ENCODE peak calls at places on chromosomes 3 and 15, in four cellular contexts. One of them, this sample, is unnamed.

GRCh38 chr3:153463895-153464294 is 301.9 kb downstream of the RAP2B start:
- DNase-seq in neural progenitor cell: no peak
- DNase-seq in cardiac muscle cell: no peak
- DNase-seq in lower lobe of right lung: no peak
- DNase-seq in this sample: no peak

GRCh38 chr15:94532226-94532625 is 300.9 kb downstream of the MCTP2 start:
- DNase-seq in neural progenitor cell: no peak
- DNase-seq in cardiac muscle cell: no peak
- DNase-seq in lower lobe of right lung: no peak
- DNase-seq in this sample: no peak

GRCh38 chr15:48233246-48233645 is 27.1 kb downstream of the SLC12A1 start:
- DNase-seq in neural progenitor cell: no peak
- DNase-seq in cardiac muscle cell: no peak
- DNase-seq in lower lobe of right lung: no peak
- DNase-seq in this sample: no peak

GRCh38 chr3:5479229-5479799 is 291.8 kb downstream of the EDEM1 start:
- DNase-seq in neural progenitor cell: no peak
- DNase-seq in cardiac muscle cell: no peak
- DNase-seq in lower lobe of right lung: no peak
- DNase-seq in this sample: no peak

GRCh38 chr15:92492556-92492955 is 98.9 kb downstream of the ST8SIA2 start:
- DNase-seq in neural progenitor cell: no peak
- DNase-seq in cardiac muscle cell: no peak
- DNase-seq in lower lobe of right lung: no peak
- DNase-seq in this sample: no peak

GRCh38 chr3:48918388-48919214 is at the start of gene ARIH2:
- DNase-seq in neural progenitor cell: peak
- DNase-seq in cardiac muscle cell: peak
- DNase-seq in lower lobe of right lung: peak
- DNase-seq in this sample: peak

GRCh38 chr3:89059201-89059600 is 48.2 kb upstream of the EPHA3 start:
- DNase-seq in neural progenitor cell: no peak
- DNase-seq in cardiac muscle cell: peak
- DNase-seq in lower lobe of right lung: peak
- DNase-seq in this sample: no peak

GRCh38 chr15:64751464-64751863 is 23.9 kb downstream of the RBPMS2 start:
- DNase-seq in neural progenitor cell: peak
- DNase-seq in cardiac muscle cell: no peak
- DNase-seq in lower lobe of right lung: no peak
- DNase-seq in this sample: no peak

GRCh38 chr3:157333551-157333991 is 103.1 kb upstream of the PTX3 start:
- DNase-seq in neural progenitor cell: no peak
- DNase-seq in cardiac muscle cell: peak
- DNase-seq in lower lobe of right lung: no peak
- DNase-seq in this sample: no peak

GRCh38 chr3:1380926-1381646 is 288.3 kb downstream of the CNTN6 start:
- DNase-seq in neural progenitor cell: no peak
- DNase-seq in cardiac muscle cell: no peak
- DNase-seq in lower lobe of right lung: no peak
- DNase-seq in this sample: no peak

GRCh38 chr3:175980731-175981130 is 1121.6 kb downstream of the NAALADL2 start:
- DNase-seq in neural progenitor cell: no peak
- DNase-seq in cardiac muscle cell: no peak
- DNase-seq in lower lobe of right lung: no peak
- DNase-seq in this sample: no peak

GRCh38 chr3:177597325-177598109 is 400.2 kb upstream of the TBL1XR1 start:
- DNase-seq in neural progenitor cell: no peak
- DNase-seq in cardiac muscle cell: peak
- DNase-seq in lower lobe of right lung: no peak
- DNase-seq in this sample: no peak

GRCh38 chr3:130276203-130276803 is 69.2 kb upstream of the COL6A5 start:
- DNase-seq in neural progenitor cell: peak
- DNase-seq in cardiac muscle cell: peak
- DNase-seq in lower lobe of right lung: no peak
- DNase-seq in this sample: no peak

GRCh38 chr3:133401374-133402135 is 1.7 kb downstream of the BFSP2 start:
- DNase-seq in neural progenitor cell: no peak
- DNase-seq in cardiac muscle cell: peak
- DNase-seq in lower lobe of right lung: no peak
- DNase-seq in this sample: no peak

GRCh38 chr3:122754867-122755835 is 38.5 kb downstream of the HSPBAP1 start:
- DNase-seq in neural progenitor cell: peak
- DNase-seq in cardiac muscle cell: peak
- DNase-seq in lower lobe of right lung: no peak
- DNase-seq in this sample: no peak

GRCh38 chr3:145801699-145802098 is 359.3 kb downstream of the PLOD2 start:
- DNase-seq in neural progenitor cell: no peak
- DNase-seq in cardiac muscle cell: no peak
- DNase-seq in lower lobe of right lung: no peak
- DNase-seq in this sample: no peak

GRCh38 chr3:126496894-126497850 is 20.4 kb downstream of the UROC1 start:
- DNase-seq in neural progenitor cell: no peak
- DNase-seq in cardiac muscle cell: no peak
- DNase-seq in lower lobe of right lung: no peak
- DNase-seq in this sample: no peak

GRCh38 chr3:177468331-177468730 is 271.0 kb upstream of the TBL1XR1 start:
- DNase-seq in neural progenitor cell: no peak
- DNase-seq in cardiac muscle cell: peak
- DNase-seq in lower lobe of right lung: no peak
- DNase-seq in this sample: no peak

GRCh38 chr3:134463676-134464611 is 21.8 kb downstream of the ANAPC13 start:
- DNase-seq in neural progenitor cell: peak
- DNase-seq in cardiac muscle cell: peak
- DNase-seq in lower lobe of right lung: no peak
- DNase-seq in this sample: no peak

GRCh38 chr3:55659701-55660100 is 172.6 kb upstream of the WNT5A start:
- DNase-seq in neural progenitor cell: no peak
- DNase-seq in cardiac muscle cell: no peak
- DNase-seq in lower lobe of right lung: no peak
- DNase-seq in this sample: no peak

GRCh38 chr3:42438193-42438592 is 27.8 kb upstream of the LYZL4 start:
- DNase-seq in neural progenitor cell: no peak
- DNase-seq in cardiac muscle cell: no peak
- DNase-seq in lower lobe of right lung: no peak
- DNase-seq in this sample: no peak

GRCh38 chr15:78397382-78397781 is 40.6 kb upstream of the IREB2 start:
- DNase-seq in neural progenitor cell: no peak
- DNase-seq in cardiac muscle cell: no peak
- DNase-seq in lower lobe of right lung: no peak
- DNase-seq in this sample: no peak

GRCh38 chr3:138186216-138186615 is 885 bp upstream of the ARMC8 start:
- DNase-seq in neural progenitor cell: peak
- DNase-seq in cardiac muscle cell: no peak
- DNase-seq in lower lobe of right lung: no peak
- DNase-seq in this sample: no peak

GRCh38 chr3:13012228-13012691 is 61.0 kb downstream of the IQSEC1 start:
- DNase-seq in neural progenitor cell: no peak
- DNase-seq in cardiac muscle cell: peak
- DNase-seq in lower lobe of right lung: peak
- DNase-seq in this sample: peak

GRCh38 chr3:97102641-97103040 is 288.2 kb downstream of the EPHA6 start:
- DNase-seq in neural progenitor cell: no peak
- DNase-seq in cardiac muscle cell: no peak
- DNase-seq in lower lobe of right lung: no peak
- DNase-seq in this sample: no peak

GRCh38 chr15:67833504-67834248 is 6.2 kb downstream of the RNU6-1 start:
- DNase-seq in neural progenitor cell: peak
- DNase-seq in cardiac muscle cell: peak
- DNase-seq in lower lobe of right lung: no peak
- DNase-seq in this sample: no peak

GRCh38 chr15:53869044-53869805 is 109.0 kb upstream of the UNC13C start:
- DNase-seq in neural progenitor cell: peak
- DNase-seq in cardiac muscle cell: no peak
- DNase-seq in lower lobe of right lung: no peak
- DNase-seq in this sample: no peak

GRCh38 chr15:101183226-101183925 is 68.5 kb downstream of the CHSY1 start:
- DNase-seq in neural progenitor cell: no peak
- DNase-seq in cardiac muscle cell: peak
- DNase-seq in lower lobe of right lung: no peak
- DNase-seq in this sample: no peak

GRCh38 chr3:100311011-100311410 is 23.5 kb upstream of the NIT2 start:
- DNase-seq in neural progenitor cell: no peak
- DNase-seq in cardiac muscle cell: no peak
- DNase-seq in lower lobe of right lung: no peak
- DNase-seq in this sample: no peak

GRCh38 chr3:36201546-36201945 is 178.8 kb upstream of the STAC start:
- DNase-seq in neural progenitor cell: no peak
- DNase-seq in cardiac muscle cell: no peak
- DNase-seq in lower lobe of right lung: no peak
- DNase-seq in this sample: no peak

GRCh38 chr3:47145272-47145671 is 18.6 kb downstream of the SETD2 start:
- DNase-seq in neural progenitor cell: no peak
- DNase-seq in cardiac muscle cell: no peak
- DNase-seq in lower lobe of right lung: no peak
- DNase-seq in this sample: no peak

GRCh38 chr3:150736903-150737832 is 25.8 kb downstream of the SIAH2 start:
- DNase-seq in neural progenitor cell: no peak
- DNase-seq in cardiac muscle cell: peak
- DNase-seq in lower lobe of right lung: no peak
- DNase-seq in this sample: no peak

GRCh38 chr15:65374831-65375401 is 2.9 kb downstream of the IGDCC3 start:
- DNase-seq in neural progenitor cell: peak
- DNase-seq in cardiac muscle cell: no peak
- DNase-seq in lower lobe of right lung: no peak
- DNase-seq in this sample: peak

GRCh38 chr3:55166577-55167555 is 239.0 kb upstream of the LRTM1 start:
- DNase-seq in neural progenitor cell: no peak
- DNase-seq in cardiac muscle cell: no peak
- DNase-seq in lower lobe of right lung: no peak
- DNase-seq in this sample: no peak

GRCh38 chr3:197117107-197117506 is 87.5 kb upstream of the MELTF start:
- DNase-seq in neural progenitor cell: no peak
- DNase-seq in cardiac muscle cell: no peak
- DNase-seq in lower lobe of right lung: no peak
- DNase-seq in this sample: no peak

GRCh38 chr3:32372213-32372490 is 19.5 kb upstream of the CMTM7 start:
- DNase-seq in neural progenitor cell: no peak
- DNase-seq in cardiac muscle cell: no peak
- DNase-seq in lower lobe of right lung: no peak
- DNase-seq in this sample: no peak

GRCh38 chr3:32376098-32376497 is 15.6 kb upstream of the CMTM7 start:
- DNase-seq in neural progenitor cell: no peak
- DNase-seq in cardiac muscle cell: peak
- DNase-seq in lower lobe of right lung: no peak
- DNase-seq in this sample: no peak

GRCh38 chr3:32375596-32375930 is 16.1 kb upstream of the CMTM7 start:
- DNase-seq in neural progenitor cell: no peak
- DNase-seq in cardiac muscle cell: peak
- DNase-seq in lower lobe of right lung: no peak
- DNase-seq in this sample: no peak

GRCh38 chr3:32373844-32374243 is 17.8 kb upstream of the CMTM7 start:
- DNase-seq in neural progenitor cell: no peak
- DNase-seq in cardiac muscle cell: no peak
- DNase-seq in lower lobe of right lung: no peak
- DNase-seq in this sample: no peak

GRCh38 chr3:32374788-32375595 is 16.7 kb upstream of the CMTM7 start:
- DNase-seq in neural progenitor cell: peak
- DNase-seq in cardiac muscle cell: peak
- DNase-seq in lower lobe of right lung: no peak
- DNase-seq in this sample: no peak
- H3K4me3 ChIP-seq in neural progenitor cell: no peak
- H3K4me3 ChIP-seq in cardiac muscle cell: no peak
- H3K4me3 ChIP-seq in lower lobe of right lung: no peak
- H3K4me3 ChIP-seq in this sample: no peak

GRCh38 chr3:142886021-142886420 is 2.9 kb downstream of the PCOLCE2 start:
- DNase-seq in neural progenitor cell: no peak
- DNase-seq in cardiac muscle cell: no peak
- DNase-seq in lower lobe of right lung: no peak
- DNase-seq in this sample: no peak

GRCh38 chr3:142888484-142889262 is at the start of gene PCOLCE2:
- DNase-seq in neural progenitor cell: peak
- DNase-seq in cardiac muscle cell: peak
- DNase-seq in lower lobe of right lung: peak
- DNase-seq in this sample: peak

GRCh38 chr3:142889263-142890014 is 556 bp upstream of the PCOLCE2 start:
- DNase-seq in neural progenitor cell: no peak
- DNase-seq in cardiac muscle cell: no peak
- DNase-seq in lower lobe of right lung: no peak
- DNase-seq in this sample: no peak

GRCh38 chr3:142886938-142887337 is 1.9 kb downstream of the PCOLCE2 start:
- DNase-seq in neural progenitor cell: no peak
- DNase-seq in cardiac muscle cell: peak
- DNase-seq in lower lobe of right lung: no peak
- DNase-seq in this sample: no peak

DNA sequence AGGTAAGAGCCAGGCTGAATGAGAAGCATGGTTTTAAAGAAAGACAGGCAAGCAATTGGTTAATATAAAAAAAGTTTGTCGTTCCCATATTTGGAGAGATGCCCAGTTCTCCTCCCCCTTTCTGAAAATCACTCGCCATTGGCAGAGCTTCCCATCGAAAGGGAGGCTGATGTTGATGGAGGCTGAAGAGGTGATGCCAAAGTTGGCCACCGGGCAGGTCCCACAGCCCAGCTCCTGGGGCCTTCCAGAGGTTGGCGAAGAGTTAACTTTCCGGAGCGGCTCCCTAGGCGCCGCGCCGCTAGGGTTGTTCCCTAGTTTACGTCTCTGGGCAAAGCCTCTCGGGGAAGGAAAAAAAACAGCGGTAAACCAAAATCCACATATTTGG is 792 bp downstream of the PCOLCE2 start:
- DNase-seq in neural progenitor cell: no peak
- DNase-seq in cardiac muscle cell: peak
- DNase-seq in lower lobe of right lung: peak
- DNase-seq in this sample: no peak
- H3K4me3 ChIP-seq in neural progenitor cell: peak
- H3K4me3 ChIP-seq in cardiac muscle cell: peak
- H3K4me3 ChIP-seq in lower lobe of right lung: peak
- H3K4me3 ChIP-seq in this sample: peak

DNA sequence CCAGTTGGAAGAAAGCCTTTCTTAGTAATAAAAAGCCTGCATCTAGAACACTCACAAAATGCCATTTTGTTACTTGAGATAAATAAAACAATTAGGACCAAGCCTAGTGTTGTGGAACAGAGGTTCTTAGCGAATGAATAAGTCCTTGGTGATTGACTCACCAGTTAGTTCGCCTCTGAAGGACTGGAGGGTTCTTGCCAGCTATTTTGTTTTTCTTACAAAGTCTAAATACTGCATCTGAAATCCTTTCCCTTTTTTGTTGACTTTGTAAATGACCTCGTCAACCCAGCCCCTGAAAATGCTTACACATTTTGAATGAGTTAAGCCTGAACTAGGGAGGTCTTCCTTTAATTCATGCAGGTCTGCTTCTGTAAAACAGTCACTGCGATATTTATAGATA is 45.1 kb upstream of the SACM1L start:
- DNase-seq in neural progenitor cell: no peak
- DNase-seq in cardiac muscle cell: peak
- DNase-seq in lower lobe of right lung: no peak
- DNase-seq in this sample: no peak
- H3K4me3 ChIP-seq in neural progenitor cell: no peak
- H3K4me3 ChIP-seq in cardiac muscle cell: no peak
- H3K4me3 ChIP-seq in lower lobe of right lung: no peak
- H3K4me3 ChIP-seq in this sample: no peak

GRCh38 chr3:172142074-172143059 is 103.0 kb downstream of the FNDC3B start:
- DNase-seq in neural progenitor cell: peak
- DNase-seq in cardiac muscle cell: peak
- DNase-seq in lower lobe of right lung: no peak
- DNase-seq in this sample: no peak
- H3K4me3 ChIP-seq in neural progenitor cell: no peak
- H3K4me3 ChIP-seq in cardiac muscle cell: no peak
- H3K4me3 ChIP-seq in lower lobe of right lung: no peak
- H3K4me3 ChIP-seq in this sample: no peak

This sample was measured in upper lobe of right lung.